ENCODE peak calls at places on chromosomes 4 and X, in eight cellular contexts. D is sigmoid colon; I is body of pancreas; S is stomach; K is ovary; C is naive thymus-derived CD4-positive, alpha-beta T cell; G is CD8-positive, alpha-beta memory T cell; U is CD8-positive, alpha-beta T cell. O is an unnamed sample.

GRCh38 chrX:11664211-11664888 is 1.4 kb downstream of the ARHGAP6 start:
- DNase-seq in D (peak; percentile 69), I (peak; percentile 9), S (no peak), K (peak; percentile 18), C (no peak), G (no peak), U (no peak), O (no peak)

GRCh38 chr4:20253272-20253798 is 1.6 kb downstream of the SLIT2 start:
- DNase-seq in D (peak; percentile 63), I (peak; percentile 10), S (no peak), K (no peak), C (no peak), G (no peak), U (no peak), O (no peak)

GRCh38 chrX:134020910-134021309 is 35.5 kb upstream of the GPC3 start:
- DNase-seq in D (no peak), I (no peak), S (no peak), K (no peak), C (no peak), G (no peak), U (no peak), O (no peak)

GRCh38 chr4:99087887-99088484 is 602 bp downstream of the ADH5 start:
- DNase-seq in D (peak; percentile 95), I (peak; percentile 77), S (peak; percentile 69), K (peak; percentile 84), C (no peak), G (no peak), U (peak; percentile 5), O (peak; percentile 35)

GRCh38 chr4:23005691-23006090 is 313.0 kb downstream of the GBA3 start:
- DNase-seq in D (no peak), I (no peak), S (no peak), K (no peak), C (no peak), G (no peak), U (no peak), O (no peak)

GRCh38 chr4:42720514-42720913 is 63.6 kb upstream of the ATP8A1 start:
- DNase-seq in D (no peak), I (no peak), S (no peak), K (no peak), C (no peak), G (no peak), U (no peak), O (no peak)

GRCh38 chr4:53592686-53593641 is 1.7 kb upstream of the LNX1 start:
- DNase-seq in D (no peak), I (peak; percentile 85), S (peak; percentile 77), K (peak; percentile 69), C (no peak), G (no peak), U (no peak), O (no peak)

GRCh38 chr4:79178770-79179169 is 147.1 kb downstream of the NAA11 start:
- DNase-seq in D (peak; percentile 81), I (no peak), S (no peak), K (peak; percentile 40), C (no peak), G (no peak), U (no peak), O (no peak)

GRCh38 chr4:102438396-102438795 is 62.8 kb upstream of the NFKB1 start:
- DNase-seq in D (no peak), I (no peak), S (no peak), K (no peak), C (no peak), G (no peak), U (no peak), O (no peak)

GRCh38 chrX:109862386-109862910 is 129.4 kb upstream of the ACSL4 start:
- DNase-seq in D (no peak), I (no peak), S (no peak), K (no peak), C (no peak), G (no peak), U (no peak), O (no peak)

GRCh38 chrX:153642313-153642654 is 4.7 kb upstream of the DUSP9 start:
- DNase-seq in D (no peak), I (no peak), S (no peak), K (no peak), C (no peak), G (no peak), U (no peak), O (peak; percentile 2)

GRCh38 chrX:129626026-129626425 is 28.7 kb downstream of the APLN start:
- DNase-seq in D (no peak), I (no peak), S (no peak), K (no peak), C (no peak), G (no peak), U (no peak), O (no peak)

GRCh38 chr4:53162926-53163325 is 202.9 kb downstream of the SCFD2 start:
- DNase-seq in D (no peak), I (no peak), S (no peak), K (no peak), C (no peak), G (no peak), U (no peak), O (no peak)

GRCh38 chr4:184368290-184368689 is 106.1 kb downstream of the IRF2 start:
- DNase-seq in D (no peak), I (no peak), S (no peak), K (no peak), C (no peak), G (no peak), U (no peak), O (no peak)

GRCh38 chrX:14926471-14926870 is 53.2 kb downstream of the MOSPD2 start:
- DNase-seq in D (no peak), I (no peak), S (no peak), K (no peak), C (no peak), G (no peak), U (no peak), O (no peak)

GRCh38 chr4:144650311-144650820 is 4.4 kb downstream of the HHIP start:
- DNase-seq in D (no peak), I (no peak), S (no peak), K (no peak), C (no peak), G (no peak), U (no peak), O (no peak)

GRCh38 chr4:185426960-185427688 is 1.4 kb upstream of the UFSP2 start:
- DNase-seq in D (peak; percentile 59), I (no peak), S (no peak), K (no peak), C (no peak), G (no peak), U (no peak), O (no peak)

GRCh38 chr4:77619408-77619807 is 13.8 kb downstream of the CXCL13 start:
- DNase-seq in D (no peak), I (peak; percentile 56), S (peak; percentile 66), K (no peak), C (no peak), G (no peak), U (no peak), O (no peak)

GRCh38 chr4:4864940-4865704 is 5.7 kb downstream of the MSX1 start:
- DNase-seq in D (no peak), I (no peak), S (no peak), K (no peak), C (no peak), G (no peak), U (no peak), O (no peak)
- H3K27me3 ChIP-seq in D (peaks cover 98% of the 10 kb centered on the region), I (no peaks in the 10 kb centered on the region), S (peaks cover 100% of the 10 kb centered on the region), K (peaks cover 5% of the 10 kb centered on the region), C (peaks cover 7% of the 10 kb centered on the region), G (peaks cover 57% of the 10 kb centered on the region), U (peaks cover 47% of the 10 kb centered on the region), O (peaks cover 100% of the 10 kb centered on the region)

DNA sequence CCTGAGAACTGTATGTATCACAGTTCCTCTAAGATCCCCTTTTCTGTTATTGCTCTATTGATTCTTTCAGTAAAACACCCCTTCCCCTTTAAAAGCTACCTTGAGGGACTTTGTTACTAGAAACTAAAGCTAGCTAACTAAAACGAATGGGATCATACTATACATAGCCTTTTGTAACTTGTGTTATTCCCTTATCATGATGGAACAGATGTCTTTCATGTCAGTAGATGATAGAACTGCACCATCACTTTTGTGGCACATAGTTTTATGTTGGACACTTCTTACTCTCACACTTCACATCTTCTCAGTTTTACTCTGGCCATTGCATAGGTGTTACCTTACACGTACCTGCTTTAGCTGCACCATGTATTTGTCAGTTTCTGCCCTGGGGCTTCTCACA is 46.6 kb upstream of the PGRMC2 start:
- DNase-seq in D (no peak), I (no peak), S (no peak), K (no peak), C (no peak), G (no peak), U (no peak), O (no peak)
- H3K27ac ChIP-seq in D (no peak overlapping the region), I (no peak overlapping the region), S (no peak overlapping the region), K (no peak overlapping the region), C (no peak overlapping the region), G (no peak overlapping the region), U (no peak overlapping the region), O (no peak overlapping the region)

GRCh38 chrX:40433160-40433559 is 147.6 kb upstream of the ATP6AP2 start:
- DNase-seq in D (no peak), I (no peak), S (no peak), K (no peak), C (no peak), G (no peak), U (no peak), O (no peak)

GRCh38 chrX:40434947-40435346 is 145.8 kb upstream of the ATP6AP2 start:
- DNase-seq in D (no peak), I (no peak), S (no peak), K (peak; percentile 22), C (no peak), G (no peak), U (no peak), O (no peak)

GRCh38 chrX:40439625-40440532 is 140.9 kb upstream of the ATP6AP2 start:
- DNase-seq in D (no peak), I (no peak), S (no peak), K (no peak), C (no peak), G (no peak), U (no peak), O (no peak)

GRCh38 chrX:40437348-40437747 is 143.4 kb upstream of the ATP6AP2 start:
- DNase-seq in D (no peak), I (no peak), S (no peak), K (no peak), C (no peak), G (no peak), U (no peak), O (no peak)

GRCh38 chrX:40434443-40434842 is 146.3 kb upstream of the ATP6AP2 start:
- DNase-seq in D (no peak), I (no peak), S (no peak), K (no peak), C (no peak), G (no peak), U (no peak), O (no peak)
- H3K4me3 ChIP-seq in D (peak overlapping the region; percentile 19), I (no peak overlapping the region), S (no peak overlapping the region), K (no peak overlapping the region), C (no peak overlapping the region), G (no peak overlapping the region), U (no peak overlapping the region), O (no peak overlapping the region)

DNA sequence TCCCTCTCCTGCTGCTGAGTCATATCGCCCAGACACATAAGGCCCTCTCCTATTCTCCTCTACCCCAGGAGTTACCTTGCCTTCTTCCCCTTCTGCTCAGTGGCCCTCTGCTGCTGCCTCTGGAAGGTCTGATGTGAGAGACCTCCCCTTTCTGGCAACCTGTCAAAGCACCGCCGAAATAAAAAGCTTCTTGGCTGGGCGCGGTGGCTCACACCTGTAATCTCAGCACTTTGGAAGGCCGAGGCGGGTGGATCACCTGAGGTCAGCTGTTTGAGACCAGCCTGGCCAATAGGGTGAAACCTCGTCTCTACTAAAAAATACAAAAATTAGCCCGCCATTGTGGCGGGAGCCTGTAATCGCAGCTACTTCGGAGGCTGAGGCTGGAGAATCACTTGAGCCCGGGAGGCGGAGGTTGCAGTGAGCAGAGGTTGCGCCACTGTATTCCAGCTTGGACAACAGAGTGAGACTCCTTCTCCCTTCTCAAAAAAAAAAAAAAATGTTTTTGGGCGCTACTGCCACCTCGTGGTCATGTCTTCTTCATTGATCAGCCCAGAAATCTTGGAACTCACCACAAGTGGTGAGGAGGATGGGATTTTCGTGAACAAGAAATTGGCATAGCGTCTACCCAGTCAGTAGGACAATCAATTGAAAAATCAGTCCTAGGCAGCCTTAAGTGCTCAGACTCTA is 8.6 kb upstream of the ZXDA start:
- DNase-seq in D (no peak), I (peak; percentile 51), S (peak; percentile 32), K (no peak), C (peak; percentile 29), G (peak; percentile 18), U (no peak), O (no peak)
- H3K27me3 ChIP-seq in D (no peaks in the 10 kb centered on the region), I (no peaks in the 10 kb centered on the region), S (no peaks in the 10 kb centered on the region), K (no peaks in the 10 kb centered on the region), C (no peaks in the 10 kb centered on the region), G (no peaks in the 10 kb centered on the region), U (no peaks in the 10 kb centered on the region), O (no peaks in the 10 kb centered on the region)